ENCODE peak calls at places on chromosomes 1 and 21, in seven cellular contexts. One of them, this sample, is unnamed.
A peak's percentile ranks its signal among the peaks of the same experiment; 100 is the strongest.

GRCh38 chr1:47442844-47443529 is 5.1 kb downstream of the FOXD2 start:
- DNase-seq in SK-N-SH: peak; percentile 15
- DNase-seq in K562: no peak
- DNase-seq in GM12878: no peak
- DNase-seq in H1: no peak
- DNase-seq in HepG2: no peak
- DNase-seq in GM12891: no peak
- DNase-seq in this sample: no peak

GRCh38 chr1:11562664-11563063 is 83.7 kb downstream of the DISP3 start:
- DNase-seq in SK-N-SH: no peak
- DNase-seq in K562: no peak
- DNase-seq in H1: no peak
- DNase-seq in HepG2: no peak
- DNase-seq in GM12878: no peak
- DNase-seq in GM12891: no peak
- DNase-seq in this sample: no peak

GRCh38 chr21:31873275-31873695 is 465 bp downstream of the HUNK start:
- DNase-seq in SK-N-SH: peak; percentile 88
- DNase-seq in K562: no peak
- DNase-seq in GM12891: no peak
- DNase-seq in H1: peak; percentile 79
- DNase-seq in HepG2: no peak
- DNase-seq in GM12878: no peak
- DNase-seq in this sample: peak; percentile 20

GRCh38 chr1:1308756-1309524 is 543 bp downstream of the PUSL1 start:
- DNase-seq in H1: peak; percentile 78
- DNase-seq in GM12878: no peak
- DNase-seq in HepG2: no peak
- DNase-seq in SK-N-SH: peak; percentile 71
- DNase-seq in GM12891: no peak
- DNase-seq in K562: no peak
- DNase-seq in this sample: no peak

GRCh38 chr21:30194701-30195299 is 21.1 kb downstream of the CLDN8 start:
- DNase-seq in H1: no peak
- DNase-seq in K562: peak; percentile 37
- DNase-seq in SK-N-SH: peak; percentile 18
- DNase-seq in HepG2: peak; percentile 10
- DNase-seq in GM12891: peak; percentile 4
- DNase-seq in GM12878: no peak
- DNase-seq in this sample: no peak

GRCh38 chr1:82464362-82464931 is 663.7 kb downstream of the ADGRL2 start:
- DNase-seq in K562: no peak
- DNase-seq in HepG2: no peak
- DNase-seq in SK-N-SH: no peak
- DNase-seq in GM12878: no peak
- DNase-seq in H1: no peak
- DNase-seq in GM12891: no peak
- DNase-seq in this sample: no peak

GRCh38 chr21:30164796-30165195 is 1.8 kb downstream of the CLDN17 start:
- DNase-seq in H1: no peak
- DNase-seq in GM12891: no peak
- DNase-seq in SK-N-SH: no peak
- DNase-seq in GM12878: no peak
- DNase-seq in HepG2: no peak
- DNase-seq in K562: no peak
- DNase-seq in this sample: no peak

GRCh38 chr1:153404086-153404635 is 12.2 kb upstream of the S100A7A start:
- DNase-seq in H1: peak; percentile 6
- DNase-seq in GM12891: no peak
- DNase-seq in K562: no peak
- DNase-seq in HepG2: no peak
- DNase-seq in GM12878: no peak
- DNase-seq in SK-N-SH: no peak
- DNase-seq in this sample: no peak

GRCh38 chr1:12601690-12602632 is 16.0 kb downstream of the DHRS3 start:
- DNase-seq in GM12891: no peak
- DNase-seq in HepG2: peak; percentile 34
- DNase-seq in SK-N-SH: peak; percentile 42
- DNase-seq in K562: peak; percentile 65
- DNase-seq in H1: no peak
- DNase-seq in GM12878: no peak
- DNase-seq in this sample: no peak

GRCh38 chr1:30318413-30318812 is 405.0 kb downstream of the MATN1 start:
- DNase-seq in K562: no peak
- DNase-seq in HepG2: no peak
- DNase-seq in GM12878: no peak
- DNase-seq in SK-N-SH: no peak
- DNase-seq in GM12891: no peak
- DNase-seq in H1: peak; percentile 48
- DNase-seq in this sample: no peak

GRCh38 chr1:46520063-46520911 is 30.7 kb downstream of the DMBX1 start:
- DNase-seq in K562: peak; percentile 78
- DNase-seq in GM12878: no peak
- DNase-seq in GM12891: no peak
- DNase-seq in HepG2: peak; percentile 30
- DNase-seq in SK-N-SH: no peak
- DNase-seq in H1: no peak
- DNase-seq in this sample: no peak

GRCh38 chr1:4510276-4510691 is 144.1 kb upstream of the AJAP1 start:
- DNase-seq in H1: no peak
- DNase-seq in GM12891: no peak
- DNase-seq in SK-N-SH: no peak
- DNase-seq in K562: no peak
- DNase-seq in GM12878: no peak
- DNase-seq in HepG2: no peak
- DNase-seq in this sample: no peak

GRCh38 chr1:54812801-54813478 is 11.8 kb upstream of the TTC22 start:
- DNase-seq in GM12878: peak; percentile 42
- DNase-seq in HepG2: no peak
- DNase-seq in GM12891: no peak
- DNase-seq in K562: no peak
- DNase-seq in H1: peak; percentile 44
- DNase-seq in SK-N-SH: no peak
- DNase-seq in this sample: no peak

GRCh38 chr1:21587602-21587953 is 78.4 kb downstream of the ALPL start:
- DNase-seq in GM12891: no peak
- DNase-seq in SK-N-SH: no peak
- DNase-seq in GM12878: no peak
- DNase-seq in H1: no peak
- DNase-seq in K562: no peak
- DNase-seq in HepG2: no peak
- DNase-seq in this sample: no peak

GRCh38 chr21:37734846-37735245 is 181.4 kb downstream of the KCNJ6 start:
- DNase-seq in SK-N-SH: no peak
- DNase-seq in GM12891: no peak
- DNase-seq in GM12878: no peak
- DNase-seq in K562: no peak
- DNase-seq in H1: no peak
- DNase-seq in HepG2: no peak
- DNase-seq in this sample: no peak

GRCh38 chr1:224747578-224747977 is 131.5 kb downstream of the CNIH3 start:
- DNase-seq in GM12891: no peak
- DNase-seq in SK-N-SH: no peak
- DNase-seq in K562: no peak
- DNase-seq in GM12878: no peak
- DNase-seq in H1: no peak
- DNase-seq in HepG2: no peak
- DNase-seq in this sample: no peak

GRCh38 chr1:210360852-210361477 is 32.3 kb downstream of the HHAT start:
- DNase-seq in HepG2: peak; percentile 52
- DNase-seq in SK-N-SH: peak; percentile 53
- DNase-seq in H1: no peak
- DNase-seq in GM12878: no peak
- DNase-seq in GM12891: peak; percentile 38
- DNase-seq in K562: peak; percentile 24
- DNase-seq in this sample: no peak

DNA sequence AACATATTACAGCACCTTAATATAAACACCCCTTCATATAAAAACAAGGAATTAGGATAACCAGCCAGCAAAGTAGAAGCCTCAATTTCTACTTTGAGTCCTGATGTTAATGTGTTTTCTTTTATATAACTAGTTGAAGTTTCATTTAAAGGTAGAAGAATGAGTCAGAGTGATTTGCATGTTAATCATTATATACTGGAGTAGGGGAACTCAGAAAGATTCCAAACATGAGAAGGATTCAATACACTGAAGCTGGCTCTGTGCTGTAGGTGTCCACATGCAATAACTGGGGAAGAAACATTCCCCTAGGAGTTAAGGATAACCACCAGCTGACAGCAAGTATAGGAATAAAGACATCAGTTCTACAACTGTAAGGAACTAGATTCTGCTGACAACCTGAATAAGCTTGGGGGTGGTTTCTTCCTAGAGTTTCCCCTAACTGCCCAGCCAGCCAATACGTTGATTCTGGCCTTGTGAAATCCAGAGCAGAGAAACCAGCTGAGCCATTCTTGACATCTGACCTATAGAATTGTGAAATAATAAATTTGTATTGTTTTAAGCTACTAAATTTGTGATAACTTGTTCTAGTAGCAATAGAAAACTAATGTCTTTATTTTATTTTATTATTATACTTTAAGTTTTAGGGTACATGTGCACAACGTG is 33.4 kb upstream of the RNPC3 start:
- DNase-seq in HepG2: no peak
- DNase-seq in GM12878: no peak
- DNase-seq in GM12891: no peak
- DNase-seq in H1: no peak
- DNase-seq in SK-N-SH: no peak
- DNase-seq in K562: no peak
- DNase-seq in this sample: no peak
- TF ChIP-seq POLR2AphosphoS5 in HepG2: no peak
- TF ChIP-seq POLR2AphosphoS5 in GM12878: no peak
- TF ChIP-seq POLR2AphosphoS5 in GM12891: no peak
- TF ChIP-seq POLR2AphosphoS5 in H1: no peak
- TF ChIP-seq POLR2AphosphoS5 in SK-N-SH: no peak
- TF ChIP-seq POLR2AphosphoS5 in K562: no peak
- TF ChIP-seq POLR2AphosphoS5 in this sample: no peak

GRCh38 chr1:214107322-214108096 is 119.7 kb downstream of the PROX1 start:
- DNase-seq in SK-N-SH: no peak
- DNase-seq in GM12891: no peak
- DNase-seq in K562: no peak
- DNase-seq in GM12878: no peak
- DNase-seq in HepG2: no peak
- DNase-seq in H1: no peak
- DNase-seq in this sample: no peak
- TF ChIP-seq TAF1 in SK-N-SH: no peak
- TF ChIP-seq TAF1 in GM12891: no peak
- TF ChIP-seq TAF1 in K562: no peak
- TF ChIP-seq TAF1 in GM12878: no peak
- TF ChIP-seq TAF1 in HepG2: no peak
- TF ChIP-seq TAF1 in H1: no peak
- TF ChIP-seq TAF1 in this sample: no peak

DNA sequence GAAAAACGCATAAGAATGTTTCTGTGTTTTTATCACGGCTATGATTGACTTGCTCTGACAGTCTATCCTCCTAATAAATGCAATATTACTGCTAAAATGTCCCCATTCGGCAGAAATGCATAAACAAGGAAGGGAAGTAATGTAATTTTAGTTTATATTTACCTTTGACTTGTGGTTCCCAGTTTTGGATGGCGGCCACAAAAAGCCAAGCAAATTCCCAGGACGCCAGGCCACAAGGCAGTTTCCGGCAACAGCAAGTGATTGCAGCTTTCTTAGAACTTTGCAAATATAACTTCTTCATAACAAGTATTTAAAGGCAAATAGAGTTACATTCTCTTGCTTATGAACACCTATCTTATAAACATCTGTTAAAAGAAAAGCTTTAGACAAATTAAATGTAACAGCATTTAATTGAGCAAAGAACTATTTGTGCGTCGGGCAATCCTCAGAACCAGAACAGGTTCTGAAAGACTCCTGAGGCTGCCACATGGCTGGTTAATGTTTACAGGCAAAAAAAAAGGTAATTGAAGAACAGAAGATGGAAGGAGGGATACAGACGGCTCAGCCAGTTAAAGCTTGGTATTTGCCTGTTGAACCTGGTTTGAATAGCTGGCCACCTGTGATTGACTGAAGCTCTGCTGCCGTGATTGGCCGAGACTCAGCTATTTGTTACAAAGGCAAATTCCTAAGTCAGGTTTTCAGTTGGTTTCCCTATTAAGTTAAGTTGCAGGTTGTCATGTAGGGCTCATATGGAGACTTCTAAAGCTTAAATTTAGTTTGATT is 80.8 kb downstream of the C21orf91 start:
- DNase-seq in GM12891: no peak
- DNase-seq in K562: no peak
- DNase-seq in H1: no peak
- DNase-seq in HepG2: no peak
- DNase-seq in GM12878: no peak
- DNase-seq in SK-N-SH: no peak
- DNase-seq in this sample: no peak
- TF ChIP-seq POLR2AphosphoS5 in GM12891: no peak
- TF ChIP-seq POLR2AphosphoS5 in K562: no peak
- TF ChIP-seq POLR2AphosphoS5 in H1: no peak
- TF ChIP-seq POLR2AphosphoS5 in HepG2: no peak
- TF ChIP-seq POLR2AphosphoS5 in GM12878: no peak
- TF ChIP-seq POLR2AphosphoS5 in SK-N-SH: no peak
- TF ChIP-seq POLR2AphosphoS5 in this sample: no peak

GRCh38 chr1:179016694-179017382 is 8.9 kb upstream of the FAM20B start:
- DNase-seq in GM12878: no peak
- DNase-seq in H1: no peak
- DNase-seq in SK-N-SH: peak; percentile 55
- DNase-seq in GM12891: no peak
- DNase-seq in HepG2: peak; percentile 89
- DNase-seq in K562: peak; percentile 93
- DNase-seq in this sample: no peak
- TF ChIP-seq TAF1 in GM12878: no peak
- TF ChIP-seq TAF1 in H1: no peak
- TF ChIP-seq TAF1 in SK-N-SH: no peak
- TF ChIP-seq TAF1 in GM12891: no peak
- TF ChIP-seq TAF1 in HepG2: no peak
- TF ChIP-seq TAF1 in K562: peak; percentile 52
- TF ChIP-seq TAF1 in this sample: no peak

GRCh38 chr21:42868196-42868595 is 11.1 kb downstream of the WDR4 start:
- DNase-seq in GM12891: no peak
- DNase-seq in K562: no peak
- DNase-seq in HepG2: no peak
- DNase-seq in GM12878: no peak
- DNase-seq in H1: no peak
- DNase-seq in SK-N-SH: no peak
- DNase-seq in this sample: no peak
- TF ChIP-seq POLR2AphosphoS5 in GM12891: no peak
- TF ChIP-seq POLR2AphosphoS5 in K562: no peak
- TF ChIP-seq POLR2AphosphoS5 in HepG2: no peak
- TF ChIP-seq POLR2AphosphoS5 in GM12878: no peak
- TF ChIP-seq POLR2AphosphoS5 in H1: no peak
- TF ChIP-seq POLR2AphosphoS5 in SK-N-SH: no peak
- TF ChIP-seq POLR2AphosphoS5 in this sample: no peak

GRCh38 chr1:174222166-174222949 is 63.0 kb downstream of the RABGAP1L start:
- DNase-seq in HepG2: no peak
- DNase-seq in GM12891: no peak
- DNase-seq in GM12878: no peak
- DNase-seq in H1: no peak
- DNase-seq in SK-N-SH: no peak
- DNase-seq in K562: no peak
- DNase-seq in this sample: no peak
- TF ChIP-seq TAF1 in HepG2: no peak
- TF ChIP-seq TAF1 in GM12891: no peak
- TF ChIP-seq TAF1 in GM12878: no peak
- TF ChIP-seq TAF1 in H1: no peak
- TF ChIP-seq TAF1 in SK-N-SH: no peak
- TF ChIP-seq TAF1 in K562: no peak
- TF ChIP-seq TAF1 in this sample: no peak

This sample was measured in GM12892.